ENCODE peak calls at places on chromosomes 13 and 19, in eight cellular contexts. I is colonic mucosa, D is progenitor cell of endocrine pancreas, R is H9, L is fibroblast of mammary gland, K is endothelial cell of umbilical vein, A is cardiac fibroblast, S is choroid plexus epithelial cell. X is an unnamed sample.
A peak's percentile ranks its signal among the peaks of the same experiment; 100 is the strongest.

GRCh38 chr13:108947551-108948030 is 318.2 kb downstream of the MYO16 start:
- DNase-seq in I (no peak), D (no peak), R (no peak), L (peak; percentile 97), K (no peak), A (no peak), S (peak; percentile 97), X (peak; percentile 54)

GRCh38 chr19:51688665-51689571 is 4.2 kb upstream of the SPACA6 start:
- DNase-seq in I (peak; percentile 82), D (peak; percentile 67), R (peak; percentile 87), L (peak; percentile 92), K (peak; percentile 92), A (peak; percentile 97), S (peak; percentile 98), X (peak; percentile 98)

GRCh38 chr13:110259651-110260050 is 47.3 kb downstream of the COL4A1 start:
- DNase-seq in I (no peak), D (no peak), R (no peak), L (peak; percentile 73), K (no peak), A (peak; percentile 48), S (no peak), X (no peak)

GRCh38 chr19:8357007-8357521 is 6.9 kb upstream of the ANGPTL4 start:
- DNase-seq in I (no peak), D (no peak), R (no peak), L (no peak), K (no peak), A (peak; percentile 52), S (peak; percentile 56), X (no peak)

GRCh38 chr19:2186071-2186846 is 22.5 kb downstream of the DOT1L start:
- DNase-seq in I (peak; percentile 52), D (no peak), R (no peak), L (peak; percentile 97), K (peak; percentile 84), A (peak; percentile 73), S (peak; percentile 91), X (peak; percentile 89)

GRCh38 chr13:28488376-28489005 is 6.4 kb downstream of the FLT1 start:
- DNase-seq in I (no peak), D (no peak), R (no peak), L (peak; percentile 71), K (no peak), A (peak; percentile 67), S (no peak), X (no peak)

GRCh38 chr13:30607908-30608307 is 9.8 kb upstream of the USPL1 start:
- DNase-seq in I (no peak), D (no peak), R (no peak), L (no peak), K (no peak), A (peak; percentile 60), S (no peak), X (no peak)

GRCh38 chr13:84076280-84076679 is 194.0 kb upstream of the SLITRK1 start:
- DNase-seq in I (no peak), D (no peak), R (no peak), L (no peak), K (no peak), A (no peak), S (no peak), X (no peak)

GRCh38 chr13:37277435-37278144 is 172.1 kb upstream of the CSNK1A1L start:
- DNase-seq in I (no peak), D (no peak), R (no peak), L (peak; percentile 62), K (no peak), A (peak; percentile 53), S (peak; percentile 18), X (no peak)

GRCh38 chr19:13796301-13797057 is 1.2 kb downstream of the ZSWIM4 start:
- DNase-seq in I (peak; percentile 51), D (no peak), R (peak; percentile 74), L (peak; percentile 97), K (peak; percentile 94), A (peak; percentile 97), S (peak; percentile 86), X (peak; percentile 90)

GRCh38 chr13:95643814-95644598 is 500 bp downstream of the DZIP1 start:
- DNase-seq in I (no peak), D (peak; percentile 37), R (peak; percentile 61), L (peak; percentile 31), K (peak; percentile 67), A (peak; percentile 49), S (peak; percentile 39), X (peak; percentile 60)

GRCh38 chr13:84962141-84962750 is 837.0 kb downstream of the SLITRK6 start:
- DNase-seq in I (no peak), D (no peak), R (no peak), L (no peak), K (no peak), A (no peak), S (no peak), X (no peak)

GRCh38 chr13:24096659-24097058 is 63.9 kb upstream of the SPATA13 start:
- DNase-seq in I (no peak), D (no peak), R (no peak), L (no peak), K (no peak), A (no peak), S (no peak), X (no peak)

GRCh38 chr13:42720116-42720857 is 61.1 kb upstream of the FAM216B start:
- DNase-seq in I (peak; percentile 19), D (no peak), R (no peak), L (peak; percentile 100), K (peak; percentile 2), A (peak; percentile 100), S (peak; percentile 99), X (peak; percentile 95)

DNA sequence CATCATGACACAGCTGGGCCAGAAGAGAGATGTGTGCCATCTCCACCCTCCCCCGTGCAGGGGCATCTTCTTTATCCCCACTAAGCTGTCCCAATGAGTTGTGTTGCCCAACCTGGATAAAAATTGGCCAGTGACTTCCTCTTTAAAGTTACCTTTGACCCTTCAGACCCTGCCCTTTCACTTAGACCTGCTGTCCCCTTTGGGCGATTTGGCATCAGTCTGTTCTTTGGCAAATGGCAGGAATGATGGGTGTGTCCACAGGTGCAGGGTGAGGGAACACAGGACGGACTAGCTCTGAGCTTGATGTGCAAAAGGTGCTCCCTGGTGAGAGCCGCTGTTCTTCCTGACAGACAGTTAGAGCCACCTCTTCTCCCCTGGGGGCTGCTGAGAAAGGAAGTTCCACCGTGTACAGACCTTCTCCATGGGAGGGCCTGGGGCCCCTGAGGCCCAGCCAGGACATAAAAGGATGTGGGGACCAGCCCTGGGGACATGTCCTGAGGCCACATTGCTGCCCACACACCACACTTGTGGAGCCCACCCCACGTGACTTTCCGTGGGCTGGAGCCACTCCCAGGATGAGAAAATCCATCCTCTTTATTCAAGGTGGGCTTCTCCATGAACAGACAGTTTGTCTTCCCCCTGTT is 1.7 kb downstream of the CYP4F8 start:
- DNase-seq in I (no peak), D (no peak), R (no peak), L (no peak), K (no peak), A (no peak), S (no peak), X (no peak)
- TF ChIP-seq CTCF in I (no peak), D (no peak), R (no peak), L (no peak), K (no peak), A (no peak), S (no peak), X (no peak)

DNA sequence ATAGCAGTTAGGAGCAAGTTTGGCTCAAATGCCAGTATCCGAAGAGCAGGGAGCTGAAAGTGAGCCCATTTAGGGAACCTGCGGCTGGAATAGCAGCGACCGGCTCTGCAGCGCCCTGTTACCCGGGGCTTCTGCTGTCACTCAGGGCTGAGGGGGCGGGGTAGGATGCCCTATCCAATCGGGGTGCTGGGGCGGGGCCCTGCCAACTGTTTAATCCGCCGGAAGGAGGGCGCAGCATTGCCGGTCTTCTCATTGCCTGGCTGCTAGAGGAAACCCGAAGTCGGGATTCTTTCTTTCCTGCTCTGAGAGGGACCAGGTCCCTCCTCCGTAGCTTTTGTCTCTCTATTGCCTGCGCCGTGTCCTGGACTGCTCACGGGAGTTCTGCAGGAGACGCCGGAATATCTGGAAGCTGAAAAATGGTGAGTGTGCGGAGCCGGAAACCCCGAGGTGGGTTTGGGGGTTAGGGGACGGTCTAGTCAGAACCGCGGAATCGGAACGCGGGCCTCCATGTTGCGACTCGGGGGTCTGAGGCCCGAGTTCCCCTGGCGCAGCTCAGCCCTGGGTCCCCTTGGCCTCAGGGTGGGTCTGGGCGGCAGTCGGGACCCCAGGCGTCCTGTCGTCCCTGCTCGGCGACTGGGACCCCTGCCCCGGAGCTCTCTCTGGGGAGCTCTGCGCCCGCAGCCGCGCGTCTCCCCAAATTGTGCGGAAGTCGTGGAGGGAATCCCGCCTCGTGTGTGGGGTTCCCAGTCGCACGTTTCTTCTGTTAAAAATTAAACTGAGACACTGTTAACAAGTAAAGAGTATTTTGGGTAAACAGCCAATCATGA is 22.8 kb downstream of the ZNF763 start:
- DNase-seq in I (peak; percentile 98), D (peak; percentile 82), R (peak; percentile 96), L (peak; percentile 88), K (peak; percentile 85), A (peak; percentile 94), S (peak; percentile 96), X (peak; percentile 94)
- TF ChIP-seq CTCF in I (no peak), D (no peak), R (no peak), L (no peak), K (no peak), A (no peak), S (no peak), X (no peak)

DNA sequence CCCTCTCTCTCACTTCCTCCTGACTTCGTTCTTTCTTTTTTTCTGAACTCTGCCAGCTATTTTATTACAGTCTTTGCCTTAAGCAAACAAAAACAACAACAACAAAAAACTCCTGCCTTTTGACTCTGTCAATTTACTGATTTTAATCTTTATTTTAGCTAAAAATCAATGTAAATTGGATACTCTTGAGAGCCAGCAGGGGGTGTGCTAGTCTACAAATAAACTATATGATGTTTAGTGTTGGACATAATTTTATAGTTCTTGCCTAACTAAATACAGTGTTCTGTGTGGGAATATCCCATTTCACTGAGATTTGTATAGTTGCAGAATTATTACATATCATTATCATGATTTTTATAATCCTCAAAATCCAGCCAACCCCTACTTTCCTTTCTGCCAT is 1199.9 kb upstream of the SPRY2 start:
- DNase-seq in I (no peak), D (no peak), R (no peak), L (peak; percentile 3), K (no peak), A (peak; percentile 6), S (peak; percentile 53), X (peak; percentile 18)
- TF ChIP-seq CTCF in I (no peak), D (peak; percentile 57), R (peak; percentile 62), L (no peak), K (no peak), A (peak; percentile 10), S (peak; percentile 36), X (peak; percentile 32)

DNA sequence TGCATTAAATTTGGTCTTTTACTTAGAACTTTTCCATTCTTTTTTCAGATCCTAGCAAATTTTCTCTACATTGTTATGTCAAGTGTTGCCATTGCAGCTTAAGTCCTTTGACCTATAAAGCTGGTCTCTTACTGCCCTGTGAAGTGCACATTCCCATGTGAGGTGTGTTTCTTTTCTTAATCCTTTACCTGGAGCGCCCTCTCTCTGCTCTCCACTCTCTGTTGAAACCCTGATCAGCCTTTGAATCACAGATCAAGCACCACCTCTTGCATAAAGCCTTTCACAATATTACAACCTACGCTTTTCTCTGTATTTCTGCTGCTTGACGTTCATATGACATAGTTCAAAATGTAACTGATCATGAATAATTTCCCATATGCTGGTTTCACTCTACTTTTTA is 84.8 kb downstream of the PCDH17 start:
- DNase-seq in I (no peak), D (no peak), R (peak; percentile 49), L (no peak), K (no peak), A (no peak), S (no peak), X (no peak)
- TF ChIP-seq CTCF in I (no peak), D (peak; percentile 46), R (peak; percentile 70), L (no peak), K (no peak), A (no peak), S (no peak), X (no peak)

GRCh38 chr19:31328238-31328637 is 21.0 kb downstream of the TSHZ3 start:
- DNase-seq in I (no peak), D (no peak), R (no peak), L (no peak), K (no peak), A (no peak), S (no peak), X (no peak)
- TF ChIP-seq CTCF in I (no peak), D (no peak), R (no peak), L (no peak), K (no peak), A (no peak), S (no peak), X (no peak)

X was measured in astrocyte of the spinal cord.